ENCODE peak calls at places on chromosomes 16 and 17, in seven cellular contexts. W is SK-N-SH, E is A549, G is kidney, J is upper lobe of left lung, R is PC-3, X is prostate gland. K is an unnamed sample.

GRCh38 chr16:8675183-8676159 is 1.1 kb downstream of the ABAT start:
- DNase-seq in W (peak), E (no peak), G (no peak), J (no peak), R (no peak), X (no peak), K (no peak)

GRCh38 chr17:64707077-64707591 is 45.0 kb upstream of the SMURF2 start:
- DNase-seq in W (peak), E (peak), G (peak), J (no peak), R (peak), X (peak), K (peak)

GRCh38 chr17:42221886-42222745 is 27.8 kb upstream of the GHDC start:
- DNase-seq in W (peak), E (peak), G (no peak), J (no peak), R (no peak), X (peak), K (peak)

GRCh38 chr16:13823501-13823900 is 96.5 kb upstream of the ERCC4 start:
- DNase-seq in W (no peak), E (no peak), G (no peak), J (no peak), R (no peak), X (no peak), K (no peak)

GRCh38 chr17:49687878-49688491 is 10.1 kb upstream of the SPOP start:
- DNase-seq in W (no peak), E (no peak), G (no peak), J (no peak), R (peak), X (no peak), K (no peak)

GRCh38 chr17:74671031-74671771 is 41.5 kb downstream of the CD300LF start:
- DNase-seq in W (peak), E (peak), G (peak), J (peak), R (peak), X (peak), K (peak)

GRCh38 chr17:49630113-49630900 is 47.6 kb downstream of the SPOP start:
- DNase-seq in W (no peak), E (no peak), G (no peak), J (no peak), R (no peak), X (no peak), K (no peak)

GRCh38 chr17:10292057-10292931 is 80.5 kb downstream of the MYH13 start:
- DNase-seq in W (no peak), E (no peak), G (no peak), J (no peak), R (peak), X (no peak), K (no peak)

GRCh38 chr16:82917886-82918595 is 291.3 kb downstream of the CDH13 start:
- DNase-seq in W (no peak), E (no peak), G (no peak), J (no peak), R (no peak), X (no peak), K (no peak)

GRCh38 chr16:61306204-61306603 is 730.0 kb downstream of the CDH8 start:
- DNase-seq in W (no peak), E (no peak), G (no peak), J (no peak), R (no peak), X (no peak), K (no peak)

GRCh38 chr17:81998222-81998621 is 20.8 kb downstream of the ASPSCR1 start:
- DNase-seq in W (no peak), E (no peak), G (no peak), J (no peak), R (no peak), X (no peak), K (no peak)

GRCh38 chr16:50457423-50457822 is 88.6 kb upstream of the BRD7 start:
- DNase-seq in W (no peak), E (no peak), G (no peak), J (no peak), R (peak), X (no peak), K (no peak)

DNA sequence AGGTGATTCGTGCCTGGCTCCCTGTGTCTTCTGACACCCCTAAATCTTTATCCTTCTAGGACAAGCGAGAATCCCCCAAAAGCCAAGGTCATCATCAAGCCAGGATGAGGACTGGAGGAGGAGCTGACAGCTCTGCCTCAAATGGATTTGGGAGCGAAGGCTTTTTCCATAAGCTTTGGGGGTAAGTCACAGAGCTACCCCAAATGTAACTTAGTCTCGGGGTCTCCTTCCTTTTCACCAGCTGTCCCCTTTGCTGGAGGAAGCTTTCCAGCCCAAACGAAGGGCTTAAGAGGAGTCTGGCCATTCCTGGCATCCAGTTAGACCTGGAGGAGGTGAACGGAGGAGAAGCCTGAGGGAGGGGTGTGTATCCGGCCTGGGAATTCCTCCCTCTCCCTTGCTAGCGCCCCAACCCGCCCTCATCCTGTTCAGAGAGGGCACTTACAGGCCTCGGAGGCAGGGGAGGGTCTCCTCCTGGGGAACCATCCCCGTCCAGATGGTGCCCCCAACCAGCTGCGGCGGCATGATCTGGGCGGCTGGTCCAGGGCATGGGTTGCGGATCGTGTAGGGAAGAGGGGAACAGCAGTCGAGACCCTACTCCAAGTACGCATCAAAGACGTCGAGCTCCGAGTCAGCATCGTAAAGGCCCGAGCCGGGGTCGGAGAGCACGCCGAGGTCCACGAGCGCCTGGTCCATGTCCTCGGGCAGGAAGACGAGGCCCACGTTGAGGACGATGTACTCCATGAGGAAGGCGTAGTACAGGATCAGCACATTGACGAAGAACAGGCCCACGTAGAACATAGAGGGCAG is 938 bp downstream of the DEXI start:
- DNase-seq in W (no peak), E (no peak), G (no peak), J (no peak), R (peak), X (no peak), K (no peak)
- H3K27ac ChIP-seq in W (no peak), E (peak), G (peak), J (peak), R (no peak), X (peak), K (no peak)

GRCh38 chr17:78276499-78276898 is 45.1 kb downstream of the TMEM235 start:
- DNase-seq in W (no peak), E (no peak), G (no peak), J (no peak), R (no peak), X (no peak), K (no peak)

GRCh38 chr17:78275355-78275754 is 43.9 kb downstream of the TMEM235 start:
- DNase-seq in W (no peak), E (no peak), G (no peak), J (no peak), R (no peak), X (no peak), K (no peak)

GRCh38 chr17:78273813-78274212 is 42.4 kb downstream of the TMEM235 start:
- DNase-seq in W (no peak), E (no peak), G (no peak), J (no peak), R (no peak), X (no peak), K (no peak)

GRCh38 chr17:78278139-78278741 is 46.8 kb downstream of the TMEM235 start:
- DNase-seq in W (no peak), E (no peak), G (peak), J (no peak), R (no peak), X (no peak), K (peak)

DNA sequence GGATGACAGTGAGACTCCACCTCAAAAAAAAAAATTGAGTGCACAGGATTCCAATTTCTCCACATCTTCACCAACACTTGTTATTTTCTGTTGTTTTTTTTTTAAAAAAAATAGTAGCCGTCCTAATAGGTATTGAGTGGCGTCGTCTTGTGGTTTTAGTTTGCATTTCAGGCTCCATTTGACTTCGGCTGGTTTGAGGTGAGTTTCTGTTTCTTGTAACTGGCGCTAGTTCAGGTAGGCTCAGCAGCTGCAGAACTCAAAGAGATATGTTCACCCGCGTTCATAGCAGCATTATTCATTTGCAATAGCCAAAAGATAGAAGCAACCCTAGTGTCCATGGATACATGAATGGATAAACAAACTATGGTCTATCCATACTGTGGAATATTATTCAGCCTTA is 44.7 kb downstream of the TMEM235 start:
- DNase-seq in W (no peak), E (no peak), G (no peak), J (no peak), R (no peak), X (no peak), K (no peak)
- H3K4me3 ChIP-seq in W (no peak), E (no peak), G (no peak), J (no peak), R (no peak), X (no peak), K (no peak)

GRCh38 chr17:67942810-67943209 is 53.5 kb downstream of the C17orf58 start:
- DNase-seq in W (peak), E (peak), G (no peak), J (no peak), R (peak), X (no peak), K (peak)
- TF ChIP-seq CTCF in W (peak), E (peak), G (peak), J (no peak), R (peak), X (no peak), K (peak)

DNA sequence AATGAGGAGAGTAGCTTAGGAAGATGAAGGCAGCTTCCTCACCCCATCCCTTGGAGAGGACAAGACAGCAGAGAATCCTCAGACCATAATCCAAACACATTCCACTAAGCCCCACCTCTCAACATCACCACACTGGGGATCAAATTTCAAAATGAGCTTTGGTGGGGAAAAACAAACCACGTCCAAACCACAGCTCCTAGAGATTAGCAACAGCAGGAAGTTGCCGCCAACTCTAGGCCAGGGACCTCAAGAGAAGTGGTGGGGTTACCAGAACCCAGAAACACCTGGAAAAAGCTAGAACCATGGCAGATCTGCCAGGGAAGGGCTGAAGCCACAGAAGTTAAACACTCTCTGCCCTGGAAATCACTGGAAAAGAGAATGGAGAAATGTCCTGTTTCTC is 571.6 kb downstream of the HS3ST4 start:
- DNase-seq in W (no peak), E (no peak), G (no peak), J (no peak), R (no peak), X (no peak), K (no peak)
- H3K27ac ChIP-seq in W (no peak), E (no peak), G (no peak), J (no peak), R (no peak), X (no peak), K (no peak)

DNA sequence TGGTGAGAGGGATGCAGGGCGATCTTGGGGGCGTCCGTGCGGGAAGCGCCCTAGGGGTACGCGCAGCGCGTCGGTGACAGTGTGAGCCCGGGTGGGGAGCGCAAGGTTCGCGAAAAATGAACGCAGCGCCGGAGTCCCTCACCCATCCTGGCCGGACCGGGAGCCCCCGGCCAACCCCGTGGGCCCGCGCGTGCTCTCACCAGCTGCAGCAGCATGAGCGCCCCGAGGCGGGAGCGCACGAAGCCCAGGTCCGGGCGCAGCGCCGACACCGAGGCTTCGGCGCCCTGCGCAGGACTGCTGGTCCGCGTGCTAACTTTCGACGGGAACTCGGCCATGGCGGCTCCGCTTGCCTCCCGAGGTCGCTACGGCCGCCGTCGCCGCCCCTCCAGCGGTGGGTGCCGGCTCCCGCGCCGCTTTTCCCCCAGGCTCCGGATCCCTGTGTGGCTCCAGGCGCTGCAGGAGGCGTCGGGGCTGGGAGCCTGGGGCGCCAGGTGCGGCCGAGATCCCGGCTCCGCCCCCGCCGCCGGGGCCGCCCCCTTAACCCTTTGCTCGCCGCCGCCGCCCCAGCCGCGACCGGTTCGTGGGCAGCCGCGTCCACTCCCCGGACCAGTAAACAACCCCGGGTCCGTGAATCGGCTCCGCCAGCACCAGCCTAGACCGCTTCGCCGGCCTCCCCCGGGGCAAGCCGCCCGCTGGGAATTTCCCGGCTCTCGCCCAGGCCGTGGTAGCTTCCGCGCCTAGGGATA is at the start of gene PLLP:
- DNase-seq in W (peak), E (peak), G (peak), J (peak), R (peak), X (no peak), K (peak)
- H3K4me3 ChIP-seq in W (peak), E (peak), G (peak), J (peak), R (peak), X (peak), K (peak)

GRCh38 chr17:7745748-7746470 is 28.4 kb downstream of the DNAH2 start:
- DNase-seq in W (no peak), E (peak), G (no peak), J (no peak), R (peak), X (no peak), K (no peak)
- TF ChIP-seq CTCF in W (peak), E (peak), G (no peak), J (no peak), R (peak), X (no peak), K (no peak)